ENCODE peak calls at places on chromosomes 4 and X, in seven cellular contexts. I is ovary, Z is upper lobe of right lung, X is cardiac muscle cell, Q is heart left ventricle, K is neural progenitor cell, P is right atrium auricular region. N is an unnamed sample. For H3K4me1 and H3K27me3, the result is how much of the 10 kb centered on the place peaks cover.

GRCh38 chrX:155262970-155263754 is 1.1 kb downstream of the RAB39B start:
- DNase-seq in Q (no peak), Z (no peak), X (no peak), P (no peak), K (no peak), I (no peak), N (no peak)

GRCh38 chr4:188682321-188682720 is 543.1 kb downstream of the TRIML1 start:
- DNase-seq in Q (no peak), X (no peak), K (no peak), Z (no peak), I (no peak), P (no peak), N (no peak)

GRCh38 chr4:76374744-76375143 is 46.2 kb downstream of the CCDC158 start:
- DNase-seq in Q (no peak), P (no peak), Z (no peak), X (no peak), I (no peak), K (no peak), N (no peak)

GRCh38 chrX:141278306-141278705 is 36.0 kb upstream of the SPANXC start:
- DNase-seq in Z (no peak), X (peak), P (no peak), Q (no peak), I (no peak), K (peak), N (no peak)

GRCh38 chr4:76420901-76421581 is at the start of gene CCDC158:
- DNase-seq in I (peak), Z (no peak), Q (no peak), K (no peak), P (no peak), X (peak), N (peak)

GRCh38 chrX:37599735-37600134 is 28.3 kb downstream of the LANCL3 start:
- DNase-seq in P (no peak), K (no peak), Q (no peak), Z (no peak), I (no peak), X (no peak), N (no peak)

GRCh38 chrX:75986980-75987379 is 185.9 kb upstream of the PBDC1 start:
- DNase-seq in X (no peak), P (no peak), Q (no peak), K (no peak), I (no peak), Z (no peak), N (no peak)

GRCh38 chrX:1242901-1243402 is 25.7 kb upstream of the CSF2RA start:
- DNase-seq in I (no peak), K (no peak), X (no peak), Q (no peak), P (no peak), Z (no peak), N (no peak)

GRCh38 chr4:83850435-83850834 is 314.5 kb downstream of the GPAT3 start:
- DNase-seq in P (no peak), K (no peak), X (no peak), Q (no peak), I (no peak), Z (no peak), N (no peak)

GRCh38 chr4:48352793-48353192 is 11.5 kb downstream of the SLAIN2 start:
- DNase-seq in X (no peak), Z (no peak), K (no peak), Q (no peak), I (no peak), P (no peak), N (no peak)

GRCh38 chrX:40171513-40172168 is 73.9 kb upstream of the BCOR start:
- DNase-seq in Z (peak), K (peak), P (no peak), Q (no peak), I (peak), X (peak), N (no peak)

GRCh38 chrX:40174594-40175415 is 77.0 kb upstream of the BCOR start:
- DNase-seq in P (no peak), Z (peak), I (peak), K (peak), X (peak), Q (peak), N (no peak)

GRCh38 chrX:40172169-40172979 is 74.6 kb upstream of the BCOR start:
- DNase-seq in P (no peak), X (peak), K (peak), I (peak), Z (peak), Q (peak), N (peak)

GRCh38 chrX:40173662-40174593 is 76.2 kb upstream of the BCOR start:
- DNase-seq in Z (peak), I (peak), X (peak), Q (peak), P (no peak), K (peak), N (no peak)

DNA sequence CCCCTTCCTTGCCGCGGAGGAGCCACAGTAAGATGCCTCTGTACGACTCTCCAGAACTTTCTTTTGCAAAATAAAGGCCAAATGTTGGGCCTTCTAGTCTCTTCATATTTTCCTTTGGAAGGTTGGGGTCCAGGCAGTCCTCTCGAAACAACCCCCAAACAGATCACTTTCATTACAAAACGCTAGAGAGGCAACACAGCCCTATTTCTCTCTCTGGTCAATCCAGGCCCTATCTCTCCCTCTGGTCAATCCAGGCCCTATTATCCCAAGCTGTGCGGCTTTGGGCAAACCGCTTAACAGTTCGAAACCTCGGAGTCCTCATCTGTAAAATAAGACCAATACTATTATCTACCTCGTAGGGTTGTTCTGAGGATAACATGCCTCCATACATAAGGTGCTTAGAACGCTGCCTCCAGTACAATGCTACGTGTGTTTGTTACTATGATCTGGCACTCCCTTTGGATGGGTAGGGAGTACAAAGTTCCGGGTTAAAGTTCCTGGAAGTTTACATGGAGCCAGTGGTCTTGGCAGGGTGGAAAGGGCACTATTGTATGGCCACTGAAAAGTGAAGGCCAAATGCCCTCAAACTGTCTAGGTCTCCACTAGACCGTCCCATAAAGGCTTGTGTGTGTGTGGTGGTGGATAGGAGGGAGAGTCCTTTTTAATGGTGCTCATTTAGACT is 75.4 kb upstream of the BCOR start:
- DNase-seq in K (no peak), I (no peak), Z (no peak), P (no peak), Q (no peak), X (no peak), N (no peak)
- H3K4me1 ChIP-seq in K (under half), I (under half), Z (under half), P (under half), Q (under half), X (under half), N (under half)

GRCh38 chrX:85906399-85906798 is 141.0 kb downstream of the CHM start:
- DNase-seq in K (no peak), Z (no peak), I (no peak), X (no peak), Q (no peak), P (no peak), N (no peak)

GRCh38 chrX:85905851-85906250 is 141.5 kb downstream of the CHM start:
- DNase-seq in K (no peak), Q (no peak), P (no peak), I (no peak), Z (no peak), X (no peak), N (no peak)

GRCh38 chrX:85903692-85904471 is 143.5 kb downstream of the CHM start:
- DNase-seq in X (no peak), Q (no peak), K (no peak), Z (no peak), I (no peak), P (no peak), N (no peak)

DNA sequence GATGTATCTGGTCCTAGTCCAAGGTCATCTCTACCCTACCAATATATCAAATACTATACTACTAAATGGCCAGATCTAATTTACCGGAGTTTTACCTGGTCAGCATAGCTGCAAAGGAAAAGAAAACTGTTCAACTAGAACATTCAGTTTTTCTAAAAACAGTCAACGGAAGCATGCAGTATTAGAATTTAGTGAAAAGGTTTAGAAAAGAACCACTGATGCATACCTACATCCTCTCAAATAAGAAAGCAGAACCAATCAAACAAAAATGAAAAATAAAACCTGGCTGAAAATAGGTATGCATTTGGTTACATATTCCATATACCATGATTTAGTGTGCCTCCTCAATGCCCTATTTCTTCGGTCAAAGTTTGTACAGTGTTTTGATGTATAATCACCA is 140.0 kb downstream of the CHM start:
- DNase-seq in Q (no peak), Z (no peak), K (no peak), I (no peak), X (no peak), P (no peak), N (no peak)
- H3K27me3 ChIP-seq in Q (under half), Z (under half), K (under half), I (under half), X (under half), P (under half), N (under half)

GRCh38 chr4:51943221-51943620 is 76.9 kb downstream of the LRRC66 start:
- DNase-seq in Z (no peak), P (no peak), X (no peak), I (no peak), K (no peak), Q (no peak), N (no peak)
- H3K4me1 ChIP-seq in Z (under half), P (under half), X (under half), I (under half), K (under half), Q (under half), N (under half)

DNA sequence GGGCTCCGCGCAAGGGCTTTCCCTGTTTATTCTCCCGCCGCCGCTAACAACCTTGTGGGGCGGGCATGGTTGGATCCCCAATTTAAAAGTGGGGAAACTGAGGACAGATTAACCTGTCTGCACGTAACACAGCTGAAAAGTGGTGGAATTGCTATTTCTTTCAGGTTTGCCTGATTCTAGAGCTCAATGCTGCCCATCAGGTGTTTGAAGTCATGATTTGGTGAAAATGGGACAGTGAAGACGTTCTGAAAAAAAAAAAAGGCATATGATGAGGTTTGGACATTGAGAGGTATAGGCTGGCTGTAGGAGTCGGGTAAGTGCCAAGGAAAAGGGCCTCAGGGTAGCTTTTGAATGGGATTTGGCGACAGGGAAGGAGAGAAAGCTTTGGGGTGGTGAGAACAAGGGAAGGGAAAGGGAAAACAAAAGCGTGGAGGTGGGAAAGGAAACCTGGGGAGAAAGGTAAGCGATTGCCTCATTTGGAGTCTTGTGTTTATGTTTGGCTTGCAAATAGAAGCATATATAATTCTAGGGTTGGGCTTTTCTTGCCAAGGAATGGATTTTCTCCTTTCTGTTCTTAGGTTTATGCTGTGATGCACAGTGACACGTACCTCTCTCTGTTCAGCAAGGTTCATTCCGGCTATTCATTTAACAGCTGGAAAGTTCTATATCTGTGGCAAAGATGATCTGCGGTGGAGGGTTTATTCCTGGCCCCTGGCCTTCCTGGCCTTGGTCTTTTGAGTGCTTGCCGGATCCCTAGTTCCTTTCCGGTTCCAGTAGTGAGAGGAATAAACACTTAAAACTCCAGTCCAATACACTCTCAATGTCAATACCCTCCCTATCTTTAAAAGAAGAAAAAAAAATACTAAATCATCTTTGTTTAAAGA is 2.4 kb upstream of the STIM2 start:
- DNase-seq in Q (no peak), K (no peak), P (no peak), Z (no peak), I (no peak), X (no peak), N (no peak)
- H3K27me3 ChIP-seq in Q (under half), K (under half), P (under half), Z (under half), I (under half), X (under half), N (under half)

GRCh38 chr4:139558235-139559094 is 2.4 kb upstream of the SETD7 start:
- DNase-seq in Q (no peak), P (no peak), Z (no peak), X (no peak), I (no peak), K (no peak), N (no peak)
- H3K4me1 ChIP-seq in Q (under half), P (under half), Z (under half), X (under half), I (under half), K (under half), N (half or more)

GRCh38 chrX:134177527-134177926 is 59.5 kb upstream of the CCDC160 start:
- DNase-seq in I (no peak), X (no peak), Z (no peak), P (no peak), Q (no peak), K (peak), N (no peak)
- H3K27me3 ChIP-seq in I (under half), X (under half), Z (under half), P (under half), Q (under half), K (under half), N (under half)

DNA sequence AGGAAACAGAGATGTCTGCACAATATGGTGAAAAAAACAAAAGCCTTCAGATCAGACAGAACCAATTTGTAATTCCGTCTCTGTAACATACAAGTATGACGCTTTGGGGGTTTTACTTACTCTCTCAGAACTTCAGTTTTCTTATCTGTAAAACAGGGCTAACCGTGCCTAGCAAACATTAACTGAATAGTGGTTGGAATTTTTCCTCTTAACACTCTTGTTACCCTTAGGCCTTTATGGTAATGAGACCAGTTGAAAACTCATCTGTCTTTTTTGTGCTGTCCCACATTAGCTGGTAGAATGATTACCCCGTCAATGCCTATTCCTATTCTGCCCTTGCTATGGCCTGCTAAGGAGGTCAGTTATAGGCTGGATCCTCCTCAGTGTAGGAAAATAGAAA is 4.5 kb upstream of the MYOZ2 start:
- DNase-seq in Q (no peak), Z (no peak), P (no peak), K (no peak), I (no peak), X (no peak), N (no peak)
- H3K4me1 ChIP-seq in Q (under half), Z (under half), P (under half), K (under half), I (under half), X (under half), N (half or more)

GRCh38 chrX:16862829-16863228 is 7.3 kb downstream of the RBBP7 start:
- DNase-seq in Z (no peak), I (no peak), X (no peak), Q (no peak), K (no peak), P (no peak), N (no peak)
- H3K27me3 ChIP-seq in Z (under half), I (under half), X (under half), Q (under half), K (under half), P (under half), N (under half)

GRCh38 chr4:1880332-1880731 is 9.1 kb downstream of the NSD2 start:
- DNase-seq in K (no peak), Z (no peak), P (no peak), I (no peak), X (no peak), Q (no peak), N (no peak)

GRCh38 chr4:1882850-1883271 is 11.7 kb downstream of the NSD2 start:
- DNase-seq in P (no peak), X (no peak), I (no peak), K (no peak), Q (peak), Z (no peak), N (no peak)

GRCh38 chr4:1881709-1882108 is 10.5 kb downstream of the NSD2 start:
- DNase-seq in Q (no peak), Z (no peak), K (no peak), P (no peak), X (no peak), I (no peak), N (no peak)

GRCh38 chr4:1883583-1883982 is 12.4 kb downstream of the NSD2 start:
- DNase-seq in I (no peak), P (no peak), Z (no peak), Q (no peak), K (no peak), X (peak), N (no peak)

GRCh38 chr4:1879491-1879890 is 8.3 kb downstream of the NSD2 start:
- DNase-seq in X (peak), P (no peak), I (no peak), Z (no peak), Q (no peak), K (no peak), N (no peak)
- H3K4me1 ChIP-seq in X (under half), P (under half), I (under half), Z (under half), Q (under half), K (under half), N (under half)

N was measured in left ventricle myocardium inferior.